ENCODE peak calls at places on chromosomes 13 and 19, in five cellular contexts. G is psoas muscle; W is neuronal stem cell; Y is CD8-positive, alpha-beta T cell; M is upper lobe of left lung. L is an unnamed sample.

GRCh38 chr19:14059093-14059480 is 2.8 kb downstream of the PALM3 start:
- DNase-seq in G (peak; percentile 24), W (peak; percentile 37), Y (peak; percentile 60), M (no peak), L (no peak)

GRCh38 chr19:8609210-8610040 is 1.1 kb downstream of the ADAMTS10 start:
- DNase-seq in G (peak; percentile 73), W (peak; percentile 77), Y (peak; percentile 61), M (peak; percentile 86), L (no peak)

GRCh38 chr19:47430041-47430802 is 10.9 kb upstream of the MEIS3 start:
- DNase-seq in G (no peak), W (no peak), Y (no peak), M (peak; percentile 87), L (no peak)

GRCh38 chr13:44969858-44970484 is 19.3 kb downstream of the NUFIP1 start:
- DNase-seq in G (no peak), W (peak; percentile 57), Y (no peak), M (no peak), L (peak; percentile 82)

GRCh38 chr19:55460670-55461258 is 678 bp downstream of the ISOC2 start:
- DNase-seq in G (peak; percentile 86), W (peak; percentile 75), Y (no peak), M (peak; percentile 93), L (peak; percentile 97)

GRCh38 chr19:38683393-38684077 is 36.1 kb downstream of the ACTN4 start:
- DNase-seq in G (peak; percentile 77), W (no peak), Y (peak; percentile 57), M (no peak), L (no peak)

GRCh38 chr19:8462601-8463000 is 17.8 kb downstream of the HNRNPM start:
- DNase-seq in G (no peak), W (no peak), Y (no peak), M (no peak), L (no peak)

GRCh38 chr13:24217601-24218281 is 57.2 kb downstream of the SPATA13 start:
- DNase-seq in G (no peak), W (no peak), Y (no peak), M (no peak), L (no peak)

GRCh38 chr19:16233081-16233776 is 35.5 kb downstream of the AP1M1 start:
- DNase-seq in G (no peak), W (no peak), Y (no peak), M (peak; percentile 69), L (no peak)

GRCh38 chr13:32056316-32056715 is 24.7 kb downstream of the FRY start:
- DNase-seq in G (no peak), W (no peak), Y (no peak), M (no peak), L (no peak)

GRCh38 chr13:73173160-73173905 is 114.5 kb downstream of the KLF5 start:
- DNase-seq in G (no peak), W (no peak), Y (no peak), M (no peak), L (no peak)

GRCh38 chr13:51822106-51822840 is 18.3 kb upstream of the DHRS12 start:
- DNase-seq in G (no peak), W (no peak), Y (no peak), M (no peak), L (no peak)

GRCh38 chr19:15213715-15214381 is 13.1 kb upstream of the NOTCH3 start:
- DNase-seq in G (peak; percentile 75), W (no peak), Y (no peak), M (peak; percentile 86), L (no peak)

GRCh38 chr13:32737111-32737571 is 150.9 kb downstream of the PDS5B start:
- DNase-seq in G (no peak), W (no peak), Y (no peak), M (no peak), L (no peak)

GRCh38 chr19:38290631-38291147 is 13.4 kb upstream of the C19orf33 start:
- DNase-seq in G (no peak), W (no peak), Y (no peak), M (no peak), L (no peak)

GRCh38 chr13:90623318-90624011 is 724.0 kb upstream of the MIR17HG start:
- DNase-seq in G (no peak), W (no peak), Y (no peak), M (no peak), L (no peak)

GRCh38 chr19:719636-720377 is 11.1 kb downstream of the PALM start:
- DNase-seq in G (peak; percentile 54), W (no peak), Y (no peak), M (peak; percentile 87), L (no peak)

GRCh38 chr13:74443623-74444022 is 309.4 kb upstream of the KLF12 start:
- DNase-seq in G (no peak), W (no peak), Y (no peak), M (no peak), L (peak; percentile 2)

GRCh38 chr19:4051175-4052101 is 15.3 kb downstream of the ZBTB7A start:
- DNase-seq in G (peak; percentile 65), W (no peak), Y (no peak), M (peak; percentile 82), L (no peak)

GRCh38 chr13:111629457-111629856 is 309.0 kb downstream of the TEX29 start:
- DNase-seq in G (no peak), W (no peak), Y (no peak), M (no peak), L (no peak)

GRCh38 chr19:49782515-49782914 is 15.7 kb downstream of the AP2A1 start:
- DNase-seq in G (no peak), W (no peak), Y (no peak), M (no peak), L (no peak)

GRCh38 chr13:40563350-40564125 is 102.9 kb downstream of the FOXO1 start:
- DNase-seq in G (peak; percentile 38), W (no peak), Y (no peak), M (no peak), L (peak; percentile 22)

GRCh38 chr19:8036438-8037099 is 16.0 kb upstream of the CCL25 start:
- DNase-seq in G (no peak), W (no peak), Y (no peak), M (no peak), L (no peak)

GRCh38 chr13:66556306-66556705 is 673.8 kb downstream of the PCDH9 start:
- DNase-seq in G (no peak), W (no peak), Y (no peak), M (no peak), L (no peak)

GRCh38 chr13:92804926-92805325 is 421.7 kb upstream of the GPC6 start:
- DNase-seq in G (no peak), W (no peak), Y (no peak), M (no peak), L (no peak)

GRCh38 chr13:78341032-78341431 is 262.3 kb downstream of the POU4F1 start:
- DNase-seq in G (no peak), W (no peak), Y (no peak), M (no peak), L (no peak)

GRCh38 chr13:18943721-18944391 is 237.8 kb downstream of the TUBA3C start:
- DNase-seq in G (no peak), W (no peak), Y (no peak), M (peak; percentile 80), L (no peak)

GRCh38 chr19:6065685-6066365 is 44.5 kb downstream of the RFX2 start:
- DNase-seq in G (peak; percentile 30), W (no peak), Y (no peak), M (no peak), L (peak; percentile 33)

GRCh38 chr19:6067975-6068374 is 42.3 kb downstream of the RFX2 start:
- DNase-seq in G (no peak), W (no peak), Y (no peak), M (no peak), L (no peak)

GRCh38 chr19:6064703-6065073 is 45.6 kb downstream of the RFX2 start:
- DNase-seq in G (no peak), W (no peak), Y (no peak), M (no peak), L (no peak)

GRCh38 chr19:6068711-6069110 is 41.6 kb downstream of the RFX2 start:
- DNase-seq in G (no peak), W (no peak), Y (no peak), M (no peak), L (no peak)

DNA sequence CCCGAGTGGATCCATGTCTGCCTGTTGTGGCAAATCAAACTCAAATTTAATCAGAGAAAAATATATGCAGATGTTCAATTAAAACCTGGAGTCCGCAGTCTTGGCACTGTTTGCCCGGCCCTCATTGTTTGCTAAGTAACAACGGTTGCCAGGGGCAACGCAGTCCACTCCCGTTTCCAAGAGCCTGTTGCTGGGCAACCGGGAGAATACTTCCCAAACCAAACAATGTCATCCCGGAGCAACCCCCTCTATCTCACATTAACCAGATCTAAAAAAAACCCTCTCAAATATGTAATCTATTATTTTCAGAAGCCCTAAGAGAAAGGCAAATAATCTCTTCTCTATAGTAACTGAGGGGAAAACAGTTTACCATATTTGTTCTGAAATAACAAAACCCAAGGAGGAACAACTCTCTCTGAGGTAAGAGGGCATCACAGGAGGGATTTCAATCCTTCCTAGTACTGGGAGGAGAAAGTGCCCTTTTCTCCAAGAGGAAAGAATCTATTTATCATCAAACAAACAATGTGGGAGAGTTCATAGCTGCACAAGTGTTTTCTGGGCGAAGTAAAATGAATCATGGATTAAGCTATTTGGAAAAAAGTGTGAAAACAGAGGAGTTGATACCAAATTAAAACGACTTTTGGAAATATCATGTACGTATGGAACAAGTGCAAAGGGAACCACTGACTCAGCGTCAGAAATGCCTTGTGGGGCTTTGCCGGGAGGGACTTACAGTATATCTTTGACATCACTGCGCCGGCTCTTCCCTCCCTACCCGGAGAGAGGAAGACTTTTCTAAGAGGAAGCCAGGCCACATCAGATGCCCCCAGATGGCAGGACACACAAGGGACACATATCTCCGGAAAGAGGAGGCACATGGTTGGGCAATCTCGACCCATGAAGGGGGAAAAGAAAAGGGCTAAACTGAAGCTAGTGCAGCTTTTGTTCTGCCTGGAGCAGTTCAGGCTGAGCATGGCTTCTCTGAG is 43.3 kb downstream of the RFX2 start:
- DNase-seq in G (peak; percentile 85), W (peak; percentile 95), Y (no peak), M (no peak), L (peak; percentile 96)
- H3K4me1 ChIP-seq in G (peaks cover 13% of the 10 kb centered on the region), W (peaks cover 15% of the 10 kb centered on the region), Y (peaks cover 20% of the 10 kb centered on the region), M (peaks cover 41% of the 10 kb centered on the region), L (peaks cover 27% of the 10 kb centered on the region)

GRCh38 chr13:98415326-98416070 is 161.4 kb downstream of the STK24 start:
- DNase-seq in G (no peak), W (no peak), Y (no peak), M (no peak), L (no peak)
- H3K36me3 ChIP-seq in G (peaks cover 11% of the 10 kb centered on the region), W (peaks cover 24% of the 10 kb centered on the region), Y (no peaks in the 10 kb centered on the region), M (no peaks in the 10 kb centered on the region), L (no peaks in the 10 kb centered on the region)

GRCh38 chr13:42043676-42044075 is 4.8 kb upstream of the DGKH start:
- DNase-seq in G (no peak), W (no peak), Y (no peak), M (no peak), L (peak; percentile 58)
- H3K4me1 ChIP-seq in G (peaks cover 8% of the 10 kb centered on the region), W (no peaks in the 10 kb centered on the region), Y (peaks cover 13% of the 10 kb centered on the region), M (peaks cover 21% of the 10 kb centered on the region), L (peaks cover 39% of the 10 kb centered on the region)

DNA sequence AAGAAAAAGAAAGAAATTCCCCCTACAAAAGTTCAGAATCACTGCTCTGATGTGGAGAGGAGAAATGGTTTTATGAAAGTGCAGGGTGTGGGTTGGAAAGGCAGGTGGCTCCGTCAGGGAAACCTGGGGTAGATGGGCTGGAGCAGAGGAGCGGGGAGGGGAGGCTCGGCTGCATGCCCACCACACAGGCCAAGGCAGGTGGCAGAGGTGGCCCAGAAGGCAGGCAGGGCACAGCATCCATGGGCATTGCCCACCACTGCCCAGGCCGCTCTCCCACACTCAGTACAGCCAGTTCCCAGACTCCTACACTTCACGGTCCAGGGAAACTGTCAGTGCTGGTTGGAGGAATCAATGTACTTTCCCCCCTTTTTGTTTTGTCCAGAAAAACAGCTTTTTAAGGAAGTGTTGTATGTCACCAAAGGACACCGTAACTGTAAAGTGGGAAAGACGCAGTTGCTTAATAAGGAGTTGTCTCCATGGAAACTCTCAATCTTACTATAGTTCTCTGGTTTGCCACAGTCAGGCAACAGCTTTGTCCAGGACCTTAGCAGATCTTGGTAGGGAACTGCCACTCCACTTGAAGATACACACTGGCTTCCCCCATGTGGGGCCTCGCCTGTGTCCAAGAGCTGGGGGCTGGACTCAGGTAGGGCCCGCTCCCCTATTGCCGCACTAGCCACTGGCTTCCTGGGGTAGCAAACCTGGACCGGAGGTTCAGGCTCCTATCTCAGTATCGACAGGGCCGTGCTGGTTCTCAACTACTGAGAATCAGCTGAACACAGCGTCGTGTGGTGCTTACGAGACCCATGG is 82.9 kb downstream of the RAB20 start:
- DNase-seq in G (no peak), W (no peak), Y (no peak), M (peak; percentile 54), L (no peak)
- H3K36me3 ChIP-seq in G (peaks cover 34% of the 10 kb centered on the region), W (peaks cover 40% of the 10 kb centered on the region), Y (no peaks in the 10 kb centered on the region), M (peaks cover 45% of the 10 kb centered on the region), L (no peaks in the 10 kb centered on the region)

L was measured in HAP-1.